ENCODE peak calls at places on chromosomes 6 and 20, in nine cellular contexts. P is mucosa of descending colon, R is upper lobe of right lung, K is brain microvascular endothelial cell, D is cardiac muscle cell, G is colonic mucosa, E is neural progenitor cell, A is heart left ventricle, I is HFFc6. U is an unnamed sample.
A peak's percentile ranks its signal among the peaks of the same experiment; 100 is the strongest.

GRCh38 chr6:10382322-10382721 is 32.6 kb downstream of the TFAP2A start:
- DNase-seq in I (no peak), G (no peak), E (peak; percentile 50), K (no peak), P (no peak), D (no peak), A (no peak), R (no peak), U (no peak)

GRCh38 chr6:20769651-20770050 is 235.4 kb downstream of the CDKAL1 start:
- DNase-seq in G (no peak), I (no peak), E (no peak), D (no peak), R (no peak), K (no peak), P (no peak), A (no peak), U (no peak)

GRCh38 chr6:116386581-116387299 is 16.0 kb downstream of the DSE start:
- DNase-seq in G (no peak), E (no peak), R (no peak), D (no peak), I (peak; percentile 71), K (peak; percentile 59), A (no peak), P (no peak), U (peak; percentile 75)

GRCh38 chr20:38685853-38686473 is 38.3 kb upstream of the SLC32A1 start:
- DNase-seq in A (no peak), R (peak; percentile 77), P (peak; percentile 67), I (peak; percentile 12), K (peak; percentile 51), D (peak; percentile 83), E (peak; percentile 84), G (peak; percentile 38), U (no peak)

GRCh38 chr6:128882991-128883571 is at the start of gene LAMA2:
- DNase-seq in A (peak; percentile 94), I (peak; percentile 64), E (peak; percentile 84), P (peak; percentile 59), K (peak; percentile 65), G (peak; percentile 45), R (peak; percentile 78), D (peak; percentile 89), U (peak; percentile 57)

GRCh38 chr6:167932468-167933276 is 64.8 kb upstream of the KIF25 start:
- DNase-seq in E (no peak), I (no peak), D (no peak), R (no peak), G (peak; percentile 54), K (peak; percentile 16), A (no peak), P (no peak), U (peak; percentile 15)

GRCh38 chr6:53768636-53769035 is 26.2 kb upstream of the LRRC1 start:
- DNase-seq in I (peak; percentile 11), D (no peak), E (no peak), G (no peak), A (no peak), P (no peak), R (no peak), K (no peak), U (no peak)

GRCh38 chr6:20644667-20645370 is 110.6 kb downstream of the CDKAL1 start:
- DNase-seq in G (no peak), K (peak; percentile 56), I (peak; percentile 4), P (no peak), E (no peak), A (no peak), D (no peak), R (no peak), U (no peak)

GRCh38 chr6:43962458-43962857 is 164.8 kb downstream of the MRPL14 start:
- DNase-seq in D (no peak), K (no peak), R (no peak), A (no peak), P (no peak), I (no peak), G (no peak), E (no peak), U (no peak)

GRCh38 chr6:33613794-33614166 is 7.3 kb upstream of the ITPR3 start:
- DNase-seq in I (peak; percentile 87), K (no peak), P (no peak), D (no peak), G (no peak), A (no peak), R (no peak), E (no peak), U (no peak)

GRCh38 chr6:5994234-5994998 is 12.3 kb downstream of the NRN1 start:
- DNase-seq in I (no peak), P (no peak), G (no peak), R (no peak), E (peak; percentile 50), K (no peak), D (no peak), A (no peak), U (no peak)

GRCh38 chr6:5990776-5991175 is 15.9 kb downstream of the NRN1 start:
- DNase-seq in G (no peak), A (no peak), P (no peak), I (no peak), K (no peak), E (no peak), D (no peak), R (no peak), U (no peak)

GRCh38 chr6:5995705-5996686 is 10.7 kb downstream of the NRN1 start:
- DNase-seq in A (peak; percentile 81), I (peak; percentile 19), R (peak; percentile 85), K (peak; percentile 72), P (peak; percentile 64), E (peak; percentile 91), D (peak; percentile 75), G (peak; percentile 64), U (no peak)

GRCh38 chr6:5994999-5995698 is 11.6 kb downstream of the NRN1 start:
- DNase-seq in K (no peak), A (no peak), E (no peak), D (no peak), P (no peak), I (no peak), R (no peak), G (no peak), U (no peak)

DNA sequence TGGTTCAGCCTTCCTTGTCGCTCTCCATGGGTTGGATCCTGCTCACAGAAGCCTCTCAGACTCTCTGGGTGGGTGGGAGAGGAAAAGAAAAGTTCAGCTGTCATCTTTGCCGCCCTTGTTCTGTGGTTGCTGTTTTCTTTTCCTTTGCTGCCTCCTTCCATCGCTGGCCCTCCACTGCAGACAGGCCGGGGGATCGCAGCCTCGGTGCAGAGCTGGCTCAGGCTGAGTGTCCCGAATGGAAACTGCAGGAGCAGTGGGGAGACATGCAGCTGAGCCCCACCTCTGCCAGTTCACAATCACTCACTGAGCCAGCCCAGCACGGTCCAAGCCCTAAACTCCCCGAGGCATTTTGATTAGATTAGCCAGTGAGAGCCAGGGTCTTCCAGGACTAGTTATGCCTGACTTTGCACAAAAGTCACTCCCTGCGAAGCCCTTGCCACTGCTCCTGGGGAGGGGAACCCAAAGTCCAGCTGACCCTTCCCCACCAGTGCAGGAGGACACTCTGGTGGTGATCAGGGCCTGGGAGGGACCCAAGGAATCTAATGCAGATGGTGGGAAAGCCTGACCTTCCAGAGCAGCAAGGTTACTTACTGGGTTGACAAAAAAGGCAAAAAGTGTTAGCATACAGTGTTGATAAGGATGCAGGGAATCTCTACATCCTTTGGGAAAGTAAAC is 14.0 kb downstream of the NRN1 start:
- DNase-seq in D (no peak), R (no peak), I (no peak), K (no peak), P (no peak), A (no peak), G (no peak), E (peak; percentile 56), U (no peak)
- TF ChIP-seq CTCF in D (no peak), R (no peak), I (no peak), K (no peak), P (no peak), A (no peak), G (no peak), E (peak; percentile 30), U (no peak)

GRCh38 chr6:108294297-108294786 is 512 bp upstream of the AFG1L start:
- DNase-seq in A (no peak), R (no peak), P (no peak), I (no peak), G (no peak), E (no peak), D (peak; percentile 3), K (no peak), U (no peak)

GRCh38 chr6:108295676-108296075 is 822 bp downstream of the AFG1L start:
- DNase-seq in K (no peak), I (no peak), G (no peak), R (no peak), A (no peak), D (no peak), P (no peak), E (no peak), U (no peak)

GRCh38 chr6:108293527-108294296 is 1.1 kb upstream of the AFG1L start:
- DNase-seq in A (no peak), D (no peak), P (peak; percentile 33), E (no peak), I (no peak), G (no peak), K (no peak), R (no peak), U (no peak)

GRCh38 chr6:108294787-108295625 is at the start of gene AFG1L:
- DNase-seq in G (peak; percentile 97), D (peak; percentile 89), R (peak; percentile 98), K (peak; percentile 87), P (peak; percentile 96), I (peak; percentile 84), A (peak; percentile 96), E (peak; percentile 91), U (peak; percentile 59)
- TF ChIP-seq CTCF in G (no peak), D (no peak), R (peak; percentile 5), K (no peak), P (no peak), I (no peak), A (no peak), E (no peak), U (no peak)

DNA sequence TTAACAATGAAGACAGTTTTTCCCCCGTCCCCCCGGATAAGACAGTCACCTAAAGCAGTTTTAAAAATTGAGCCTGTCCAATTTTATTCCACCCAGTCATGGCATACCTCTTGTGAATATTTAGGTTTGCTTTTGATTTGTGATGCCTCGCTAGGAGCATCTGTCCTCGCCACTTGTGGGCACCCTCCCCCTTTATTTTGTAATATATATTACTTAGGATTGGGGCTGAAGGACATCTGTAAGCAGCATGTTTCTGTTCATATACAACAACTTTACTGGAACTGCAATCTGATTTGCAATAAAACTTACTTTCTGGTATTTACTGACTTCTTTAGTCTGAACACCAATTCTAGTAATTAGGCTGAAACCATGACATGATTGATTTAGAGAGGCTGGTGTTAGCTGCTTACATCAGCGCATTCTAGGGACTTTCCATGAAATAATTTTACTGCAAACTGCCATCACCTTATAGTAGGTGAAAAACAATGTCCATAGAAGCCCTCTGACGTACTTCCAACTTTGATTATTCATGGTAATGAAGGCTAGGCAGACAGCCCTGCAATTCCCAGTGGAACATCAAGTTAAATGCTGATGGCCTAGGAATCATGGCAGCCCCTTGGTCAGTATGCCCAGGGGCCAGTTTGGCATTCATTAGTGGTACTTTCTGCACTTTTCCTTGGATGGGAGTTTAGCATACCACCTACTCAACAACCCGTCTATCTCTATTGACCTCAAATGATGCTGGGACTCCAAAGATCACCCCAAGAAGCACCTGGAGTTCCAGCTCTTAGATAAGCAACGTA is 132.9 kb upstream of the MCHR2 start:
- DNase-seq in A (no peak), I (no peak), P (no peak), E (no peak), R (no peak), D (no peak), K (no peak), G (no peak), U (no peak)
- TF ChIP-seq CTCF in A (no peak), I (no peak), P (no peak), E (no peak), R (no peak), D (no peak), K (peak; percentile 10), G (no peak), U (no peak)

GRCh38 chr20:32437391-32438074 is 79.4 kb downstream of the ASXL1 start:
- DNase-seq in I (no peak), P (no peak), G (no peak), A (no peak), R (no peak), K (no peak), D (no peak), E (no peak), U (no peak)
- TF ChIP-seq CTCF in I (peak; percentile 67), P (no peak), G (no peak), A (no peak), R (peak; percentile 11), K (peak; percentile 59), D (peak; percentile 21), E (peak; percentile 48), U (peak; percentile 10)